ENCODE peak calls at places on chromosomes 1 and 21, in four cellular contexts. L, Q, F and J are unnamed samples.

GRCh38 chr1:28196330-28196729 is 19.8 kb upstream of the PTAFR start:
- DNase-seq in L (no peak), Q (no peak), F (no peak), J (no peak)

GRCh38 chr21:38806942-38807284 is 1.2 kb downstream of the ETS2 start:
- DNase-seq in L (no peak), Q (no peak), F (no peak), J (peak; percentile 26)

GRCh38 chr1:162009501-162010174 is 14.0 kb downstream of the OLFML2B start:
- DNase-seq in L (no peak), Q (no peak), F (no peak), J (no peak)

GRCh38 chr1:53359934-53360276 is 32.0 kb upstream of the LRP8 start:
- DNase-seq in L (no peak), Q (no peak), F (no peak), J (no peak)

GRCh38 chr1:246773213-246773641 is 49.0 kb downstream of the SCCPDH start:
- DNase-seq in L (no peak), Q (no peak), F (no peak), J (no peak)

GRCh38 chr1:64956241-64956640 is 10.1 kb downstream of the JAK1 start:
- DNase-seq in L (no peak), Q (no peak), F (no peak), J (peak; percentile 30)

GRCh38 chr1:154941332-154941995 is 4.9 kb upstream of the PMVK start:
- DNase-seq in L (no peak), Q (no peak), F (no peak), J (peak; percentile 11)

GRCh38 chr1:202058001-202058908 is 47.9 kb downstream of the ELF3 start:
- DNase-seq in L (no peak), Q (no peak), F (peak; percentile 51), J (no peak)

GRCh38 chr1:111585461-111586100 is 34.0 kb upstream of the RAP1A start:
- DNase-seq in L (no peak), Q (no peak), F (no peak), J (no peak)